ENCODE peak calls at places on chromosomes 1 and 21, in five cellular contexts. F is transverse colon, D is heart left ventricle, L is tibial nerve, I is stomach. Q is an unnamed sample.

GRCh38 chr21:44420416-44421205 is 34.7 kb upstream of the LRRC3 start:
- DNase-seq in L (no peak), I (no peak), D (no peak), F (no peak), Q (no peak)

GRCh38 chr1:23673086-23673813 is 18.4 kb upstream of the RPL11 start:
- DNase-seq in F (peak; percentile 24), L (no peak), I (peak; percentile 58), D (no peak), Q (no peak)

GRCh38 chr1:187928288-187928687 is 1099.5 kb downstream of the PLA2G4A start:
- DNase-seq in F (no peak), D (no peak), L (no peak), I (no peak), Q (no peak)

GRCh38 chr1:42430751-42431150 is 25.1 kb downstream of the ZMYND12 start:
- DNase-seq in L (no peak), I (no peak), F (no peak), D (no peak), Q (no peak)

GRCh38 chr1:66168919-66169725 is 364.8 kb upstream of the SGIP1 start:
- DNase-seq in L (no peak), I (no peak), F (no peak), D (no peak), Q (no peak)

GRCh38 chr1:57719274-57719673 is 295.4 kb upstream of the DAB1 start:
- DNase-seq in D (no peak), I (no peak), L (no peak), F (no peak), Q (no peak)

GRCh38 chr1:167175901-167176300 is 44.8 kb upstream of the POU2F1 start:
- DNase-seq in D (no peak), L (no peak), I (no peak), F (no peak), Q (no peak)

GRCh38 chr1:235442788-235443429 is 61.3 kb downstream of the B3GALNT2 start:
- DNase-seq in I (no peak), D (no peak), L (no peak), F (no peak), Q (no peak)

GRCh38 chr1:1128454-1129139 is 12.7 kb upstream of the C1orf159 start:
- DNase-seq in I (peak; percentile 82), F (peak; percentile 63), D (no peak), L (no peak), Q (no peak)

GRCh38 chr1:23634840-23635642 is 56.6 kb upstream of the RPL11 start:
- DNase-seq in L (peak; percentile 77), D (peak; percentile 62), I (peak; percentile 62), F (peak; percentile 69), Q (peak; percentile 33)

GRCh38 chr1:106254748-106255147 is 801.7 kb upstream of the PRMT6 start:
- DNase-seq in L (no peak), I (no peak), F (no peak), D (no peak), Q (no peak)

GRCh38 chr1:86487131-86487804 is 18.5 kb downstream of the CLCA1 start:
- DNase-seq in D (peak; percentile 59), L (peak; percentile 82), F (no peak), I (no peak), Q (no peak)

GRCh38 chr1:34312359-34312758 is 135.7 kb downstream of the C1orf94 start:
- DNase-seq in I (no peak), F (no peak), D (no peak), L (no peak), Q (no peak)

GRCh38 chr1:24189528-24189927 is 2.4 kb upstream of the IFNLR1 start:
- DNase-seq in I (no peak), D (no peak), L (no peak), F (peak; percentile 65), Q (no peak)

GRCh38 chr1:19472174-19472573 is 13.2 kb downstream of the CAPZB start:
- DNase-seq in L (no peak), I (no peak), D (no peak), F (no peak), Q (no peak)

GRCh38 chr1:23383547-23384311 is 14.1 kb upstream of the ZNF436 start:
- DNase-seq in I (no peak), D (no peak), F (no peak), L (no peak), Q (no peak)

GRCh38 chr1:6889875-6890480 is 104.7 kb downstream of the CAMTA1 start:
- DNase-seq in L (peak; percentile 51), F (peak; percentile 72), D (peak; percentile 38), I (peak; percentile 65), Q (peak; percentile 35)

GRCh38 chr1:66729130-66729922 is 22.9 kb upstream of the DYNLT5 start:
- DNase-seq in D (no peak), F (no peak), I (no peak), L (no peak), Q (no peak)

GRCh38 chr1:85325920-85326319 is 49.5 kb upstream of the BCL10 start:
- DNase-seq in D (no peak), F (no peak), I (no peak), L (no peak), Q (no peak)

GRCh38 chr1:85326381-85326780 is 49.9 kb upstream of the BCL10 start:
- DNase-seq in D (no peak), L (no peak), F (no peak), I (no peak), Q (no peak)

GRCh38 chr1:85327759-85328158 is 51.3 kb upstream of the BCL10 start:
- DNase-seq in D (no peak), I (no peak), F (no peak), L (no peak), Q (no peak)

GRCh38 chr1:85328713-85329376 is 52.4 kb upstream of the BCL10 start:
- DNase-seq in L (no peak), D (no peak), I (no peak), F (no peak), Q (no peak)

DNA sequence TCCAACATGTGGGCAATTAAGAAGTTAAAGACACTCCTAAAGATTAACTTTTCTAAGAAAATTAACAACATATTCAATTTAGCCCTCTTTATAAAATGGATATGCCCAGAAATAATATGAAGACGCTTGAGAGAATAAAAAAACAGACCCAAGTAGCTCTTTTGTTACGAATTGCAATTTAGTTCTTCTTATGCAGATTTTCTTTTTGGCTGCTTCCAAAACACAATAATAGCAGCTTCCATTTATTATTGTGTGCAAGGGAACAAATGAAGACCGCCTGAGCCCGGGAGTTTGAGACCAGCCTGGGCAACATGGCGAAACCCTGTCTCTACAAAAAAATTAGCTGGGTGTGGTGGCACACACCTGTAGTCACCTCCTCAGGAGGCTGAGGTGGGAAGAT is 50.4 kb upstream of the BCL10 start:
- DNase-seq in D (no peak), F (no peak), L (no peak), I (no peak), Q (no peak)
- H3K4me1 ChIP-seq in D (peaks cover 38% of the 10 kb centered on the region), F (peaks cover 7% of the 10 kb centered on the region), L (no peaks in the 10 kb centered on the region), I (peaks cover 27% of the 10 kb centered on the region), Q (no peaks in the 10 kb centered on the region)

DNA sequence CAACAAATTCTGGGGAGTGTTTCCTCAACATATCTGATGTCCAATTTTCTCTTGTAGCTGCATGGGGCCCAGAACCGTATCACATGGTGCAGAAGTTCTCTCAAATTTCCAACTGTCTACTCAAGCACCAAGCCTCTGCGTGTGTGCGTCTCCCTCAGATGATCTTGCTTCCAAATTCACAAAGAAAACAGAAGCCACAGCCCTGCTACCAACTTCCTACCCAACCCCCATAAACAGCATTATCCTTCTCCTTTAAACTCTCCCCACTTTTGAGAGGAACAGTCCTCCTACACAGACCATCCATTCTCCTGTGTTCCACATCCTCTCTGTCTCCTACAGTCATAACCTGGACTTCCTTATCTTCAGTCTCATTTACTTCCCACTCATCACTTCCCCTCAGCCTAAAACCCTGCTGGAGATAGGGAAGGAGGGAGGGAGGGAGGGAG is 354.1 kb downstream of the SMYD3 start:
- DNase-seq in F (no peak), I (no peak), L (no peak), D (no peak), Q (no peak)
- TF ChIP-seq POLR2A in F (no peak), I (no peak), L (no peak), D (no peak), Q (no peak)

DNA sequence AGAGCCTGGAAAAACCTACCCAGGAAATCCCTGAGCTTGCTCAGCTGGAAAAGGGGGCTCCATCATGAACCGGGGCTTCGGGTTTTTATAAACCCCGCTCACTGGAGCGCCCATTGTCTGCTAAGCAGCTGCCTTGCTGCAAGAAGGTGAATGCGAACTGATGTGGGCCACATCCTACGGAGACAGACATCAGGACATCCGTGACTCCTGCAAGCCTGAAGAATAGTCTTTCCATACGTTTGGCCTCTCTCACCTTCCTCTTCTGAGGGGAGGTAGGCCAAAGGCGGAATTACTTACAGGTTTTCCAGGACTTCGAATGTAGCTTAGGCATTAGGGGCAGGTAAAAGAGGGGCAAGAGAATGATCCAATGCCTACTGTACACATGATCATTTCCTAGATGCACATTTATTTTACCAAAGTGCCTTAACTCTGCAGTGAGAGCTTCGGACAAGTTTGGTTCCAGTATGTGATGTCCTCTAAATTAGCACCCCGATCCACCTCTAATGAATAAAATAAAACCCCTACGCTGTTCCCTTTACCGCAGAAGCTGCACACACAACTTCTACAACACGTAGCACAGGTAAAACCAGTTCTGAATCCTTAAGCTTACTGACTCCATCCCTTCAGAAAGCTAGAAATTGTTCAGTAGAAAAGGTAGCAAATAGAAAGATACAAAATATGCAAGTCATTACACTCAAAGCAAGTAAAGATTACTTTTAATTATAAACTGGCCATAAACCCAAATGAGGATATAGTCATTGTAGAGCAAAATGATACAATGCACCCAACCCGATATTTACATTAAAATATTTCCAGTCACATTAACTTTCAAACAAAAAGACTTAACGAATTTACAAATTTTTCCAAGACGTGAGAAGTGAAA is 866 bp upstream of the SORT1 start:
- DNase-seq in D (no peak), L (no peak), I (no peak), F (no peak), Q (no peak)
- H3K4me1 ChIP-seq in D (peaks cover 44% of the 10 kb centered on the region), L (peaks cover 31% of the 10 kb centered on the region), I (peaks cover 52% of the 10 kb centered on the region), F (peaks cover 35% of the 10 kb centered on the region), Q (peaks cover 15% of the 10 kb centered on the region)

GRCh38 chr1:28148880-28149195 is 27.7 kb downstream of the PTAFR start:
- DNase-seq in F (no peak), D (no peak), I (no peak), L (no peak), Q (no peak)

GRCh38 chr1:28144203-28145135 is 32.0 kb downstream of the PTAFR start:
- DNase-seq in F (no peak), I (no peak), D (no peak), L (no peak), Q (no peak)

GRCh38 chr1:28150125-28150780 is 26.2 kb downstream of the PTAFR start:
- DNase-seq in D (no peak), L (no peak), I (no peak), F (no peak), Q (no peak)

GRCh38 chr1:28145728-28146127 is 30.8 kb downstream of the PTAFR start:
- DNase-seq in F (no peak), I (no peak), D (no peak), L (no peak), Q (no peak)

DNA sequence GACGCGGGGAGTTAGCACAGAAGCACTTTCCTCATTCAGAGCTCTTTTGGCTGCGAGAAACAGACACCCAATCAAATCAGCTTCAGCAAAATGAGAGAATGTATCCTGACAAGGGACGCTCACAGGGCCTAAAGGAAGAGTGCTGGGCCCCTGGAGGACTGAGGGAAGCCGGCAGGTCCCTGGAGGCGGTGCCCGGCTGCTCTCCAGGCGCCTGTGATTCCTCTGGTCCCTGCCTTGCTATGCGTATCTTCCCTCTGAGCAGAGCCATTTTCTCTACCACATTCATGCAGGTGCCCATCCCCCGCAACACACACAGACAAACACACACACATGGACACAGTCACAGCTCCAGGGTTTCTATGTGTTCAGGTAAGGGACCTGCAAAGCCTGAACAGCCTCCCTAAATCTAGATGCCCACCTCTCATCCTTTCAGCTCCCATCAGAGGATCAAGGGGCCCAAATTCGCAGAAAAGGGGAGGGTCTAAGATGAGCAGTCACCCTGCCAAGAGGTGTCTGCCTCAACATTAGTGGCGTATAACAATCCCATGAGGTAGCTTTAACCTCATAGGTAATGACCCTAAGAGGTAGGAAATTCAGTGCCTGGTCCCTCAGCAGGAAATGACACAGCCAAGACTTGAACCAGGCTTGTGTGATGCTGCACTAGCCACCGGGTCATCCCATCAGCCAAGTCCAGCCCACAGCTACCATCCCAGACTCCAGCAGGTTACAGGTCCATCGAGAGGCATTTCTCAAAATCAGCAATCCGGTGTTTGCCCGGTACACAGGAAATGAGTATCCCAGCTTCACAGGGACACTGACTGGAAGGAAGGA is 29.0 kb downstream of the PTAFR start:
- DNase-seq in F (no peak), D (no peak), I (no peak), L (no peak), Q (no peak)
- TF ChIP-seq POLR2A in F (no peak), D (no peak), I (no peak), L (no peak), Q (no peak)